ENCODE peak calls at places on chromosomes 13 and 19, in four cellular contexts. O is K562, Q is HepG2, W is GM12878. H is an unnamed sample.

GRCh38 chr19:35109395-35110112 is 6.1 kb upstream of the FXYD3 start:
- DNase-seq in O (no peak), Q (no peak), W (no peak), H (no peak)

GRCh38 chr13:50635504-50635903 is 208.0 kb downstream of the DLEU7 start:
- DNase-seq in O (no peak), W (peak), Q (no peak), H (no peak)

GRCh38 chr19:41928221-41928683 is at the start of gene ERFL:
- DNase-seq in O (peak), Q (no peak), W (no peak), H (no peak)

GRCh38 chr13:20190481-20191310 is 2.0 kb downstream of the GJB2 start:
- DNase-seq in O (no peak), W (no peak), Q (no peak), H (no peak)

GRCh38 chr13:47039106-47039505 is 142.3 kb upstream of the HTR2A start:
- DNase-seq in W (no peak), Q (no peak), O (no peak), H (no peak)

GRCh38 chr13:111667757-111668156 is 347.3 kb downstream of the TEX29 start:
- DNase-seq in W (no peak), O (no peak), Q (no peak), H (no peak)

GRCh38 chr13:44237276-44237767 is 136.3 kb upstream of the SERP2 start:
- DNase-seq in Q (no peak), W (peak), O (no peak), H (no peak)

GRCh38 chr13:73850104-73850898 is 283.9 kb downstream of the KLF12 start:
- DNase-seq in W (no peak), O (no peak), Q (no peak), H (no peak)

GRCh38 chr13:67383358-67383757 is 153.2 kb upstream of the PCDH9 start:
- DNase-seq in O (no peak), Q (peak), W (no peak), H (no peak)

GRCh38 chr19:12789098-12789903 is 2.0 kb upstream of the JUNB start:
- DNase-seq in Q (no peak), O (no peak), W (no peak), H (peak)

GRCh38 chr19:46173886-46174475 is 25.9 kb downstream of the IGFL2 start:
- DNase-seq in O (no peak), Q (no peak), W (no peak), H (no peak)

GRCh38 chr19:43526884-43527859 is at the start of gene ETHE1:
- DNase-seq in O (peak), Q (peak), W (no peak), H (peak)

GRCh38 chr13:106318941-106319411 is 216.5 kb downstream of the EFNB2 start:
- DNase-seq in W (no peak), O (no peak), Q (no peak), H (no peak)

GRCh38 chr19:50458396-50459066 is 17.8 kb upstream of the EMC10 start:
- DNase-seq in O (no peak), Q (no peak), W (no peak), H (no peak)

GRCh38 chr19:5775668-5776309 is 8.8 kb downstream of the PRR22 start:
- DNase-seq in O (no peak), W (no peak), Q (no peak), H (no peak)

GRCh38 chr19:4909172-4909896 is at the start of gene UHRF1:
- DNase-seq in O (peak), W (no peak), Q (peak), H (no peak)

GRCh38 chr19:40512473-40513344 is 45.9 kb downstream of the SPTBN4 start:
- DNase-seq in Q (no peak), O (no peak), W (no peak), H (peak)

GRCh38 chr13:71864981-71865857 is 1.8 kb downstream of the DACH1 start:
- DNase-seq in Q (no peak), W (no peak), O (no peak), H (peak)

GRCh38 chr19:10782795-10783194 is 53.2 kb downstream of the TMED1 start:
- DNase-seq in W (no peak), O (no peak), Q (no peak), H (no peak)

GRCh38 chr13:51932231-51932630 is 70.5 kb downstream of the CCDC70 start:
- DNase-seq in W (no peak), Q (no peak), O (no peak), H (no peak)

GRCh38 chr13:46731535-46731934 is 65.4 kb downstream of the ESD start:
- DNase-seq in O (no peak), W (no peak), Q (no peak), H (no peak)

GRCh38 chr19:49085868-49086232 is 599 bp downstream of the SNRNP70 start:
- DNase-seq in W (no peak), O (no peak), Q (no peak), H (no peak)

GRCh38 chr13:110274687-110275086 is 32.3 kb downstream of the COL4A1 start:
- DNase-seq in W (no peak), O (no peak), Q (no peak), H (no peak)

GRCh38 chr19:44767295-44768180 is 10.2 kb upstream of the CBLC start:
- DNase-seq in W (no peak), O (no peak), Q (no peak), H (no peak)

GRCh38 chr13:62327367-62327766 is 911.7 kb upstream of the PCDH20 start:
- DNase-seq in W (no peak), Q (no peak), O (no peak), H (no peak)

GRCh38 chr19:47651691-47652090 is 42.8 kb downstream of the BICRA start:
- DNase-seq in Q (no peak), W (no peak), O (no peak), H (no peak)

GRCh38 chr13:31749929-31750328 is 10.6 kb downstream of the RXFP2 start:
- DNase-seq in Q (no peak), O (no peak), W (no peak), H (no peak)

GRCh38 chr19:17488593-17489391 is 18.5 kb downstream of the SLC27A1 start:
- DNase-seq in W (no peak), Q (peak), O (peak), H (peak)

GRCh38 chr19:7917292-7918061 is 2.7 kb upstream of the SNAPC2 start:
- DNase-seq in W (no peak), O (no peak), Q (no peak), H (peak)
- TF ChIP-seq CREB1 in W (no peak), O (no peak), Q (no peak), H (no peak)

DNA sequence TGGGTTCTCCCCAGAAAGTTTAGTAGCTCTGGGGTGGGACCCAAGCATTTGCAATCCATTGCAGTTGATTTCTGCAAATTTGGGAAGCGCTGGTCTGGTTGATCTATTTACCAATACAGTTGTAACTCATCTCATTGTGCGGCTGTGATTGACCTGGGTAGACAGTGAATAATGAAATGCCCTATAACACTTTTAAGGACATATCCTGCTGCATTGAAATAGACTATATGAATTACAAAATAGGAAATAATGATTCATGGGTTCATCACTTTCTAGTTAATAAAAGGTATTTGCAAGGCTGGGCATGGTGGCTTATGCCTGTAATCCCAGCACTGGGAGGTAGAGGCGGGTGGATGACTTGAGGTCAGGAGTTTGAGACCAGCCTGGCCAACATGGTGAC is 59.0 kb upstream of the FARP1 start:
- DNase-seq in O (no peak), W (no peak), Q (no peak), H (no peak)
- TF ChIP-seq NR2C2 in O (no peak), W (no peak), Q (no peak), H (no peak)

DNA sequence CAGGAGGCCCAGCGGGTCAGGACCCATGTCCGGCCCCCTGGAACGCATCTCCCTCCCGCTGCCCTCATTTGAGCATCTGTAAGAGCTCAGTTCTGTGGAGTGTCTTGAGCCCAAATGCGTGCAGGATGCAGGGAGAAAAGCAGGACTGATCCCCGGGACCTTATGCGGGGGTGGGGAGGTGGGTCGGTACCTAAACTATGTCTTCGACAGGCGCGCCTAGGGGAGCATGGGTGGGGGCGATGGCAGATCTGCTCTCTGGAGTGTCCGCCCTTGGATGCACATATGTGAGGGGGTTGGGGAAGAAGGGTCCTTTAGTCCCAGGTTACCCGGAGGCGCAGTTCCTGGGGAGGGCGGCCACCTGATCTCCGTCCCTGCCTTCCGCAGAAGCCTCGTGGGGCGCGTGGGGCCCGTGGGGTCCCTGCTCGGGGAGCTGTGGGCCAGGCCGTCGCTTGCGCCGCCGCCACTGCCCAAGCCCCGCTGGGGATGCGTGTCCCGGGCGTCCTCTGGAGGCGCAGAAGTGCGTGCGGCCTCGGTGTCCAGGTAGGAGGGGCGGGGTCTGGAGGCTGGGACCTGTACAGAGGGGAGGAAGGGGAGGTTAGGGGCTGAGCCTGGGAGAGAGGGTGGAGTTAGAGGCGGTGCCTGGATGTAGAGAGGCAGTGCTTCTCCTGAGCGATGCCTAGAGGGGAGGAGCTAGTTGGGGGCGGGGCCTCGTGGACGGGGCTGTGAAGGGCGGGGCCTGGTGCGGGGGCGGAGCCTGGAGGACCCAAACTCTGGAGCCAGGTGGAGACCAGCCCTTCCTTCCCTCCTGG is 2.8 kb downstream of the CILP2 start:
- DNase-seq in W (no peak), O (peak), Q (no peak), H (peak)
- TF ChIP-seq ESRRA in W (no peak), O (no peak), Q (no peak), H (no peak)

GRCh38 chr13:113647351-113648217 is 10.4 kb downstream of the ATP4B start:
- DNase-seq in Q (no peak), O (no peak), W (no peak), H (peak)
- TF ChIP-seq CREB1 in Q (no peak), O (no peak), W (no peak), H (no peak)

DNA sequence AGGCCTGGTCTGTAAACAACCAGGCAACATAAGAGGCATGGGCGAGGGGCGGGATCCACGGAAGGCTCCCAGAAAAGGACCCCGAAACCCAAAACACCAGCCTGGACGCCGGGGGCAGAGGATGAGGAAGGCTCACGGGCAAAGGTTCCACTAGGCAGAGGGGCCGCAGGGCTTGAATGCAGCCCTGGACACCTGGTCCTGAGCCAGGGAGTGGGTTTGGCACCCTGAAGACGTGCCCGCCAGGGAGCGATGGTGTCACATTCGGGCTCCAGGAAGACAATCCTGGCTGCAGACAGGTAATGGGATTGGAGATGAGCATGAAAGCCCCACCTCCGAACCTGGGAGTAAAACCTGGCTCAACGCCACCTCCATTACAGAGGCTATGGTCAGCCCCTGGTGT is 31.8 kb downstream of the ZNF787 start:
- DNase-seq in Q (no peak), W (no peak), O (no peak), H (no peak)
- TF ChIP-seq NR2C2 in Q (no peak), W (no peak), O (no peak), H (no peak)

GRCh38 chr19:1129535-1129934 is 25.7 kb downstream of the GPX4 start:
- DNase-seq in O (no peak), Q (no peak), W (no peak), H (no peak)

GRCh38 chr19:1132625-1133383 is 29.0 kb downstream of the GPX4 start:
- DNase-seq in W (no peak), O (no peak), Q (no peak), H (no peak)

GRCh38 chr19:1131718-1132552 is 28.1 kb downstream of the GPX4 start:
- DNase-seq in O (peak), Q (no peak), W (peak), H (peak)

GRCh38 chr19:1133471-1133929 is 29.7 kb downstream of the GPX4 start:
- DNase-seq in W (peak), O (peak), Q (no peak), H (peak)

GRCh38 chr19:1130801-1131717 is 27.3 kb downstream of the GPX4 start:
- DNase-seq in W (no peak), Q (no peak), O (no peak), H (no peak)
- TF ChIP-seq ESRRA in W (no peak), Q (no peak), O (no peak), H (no peak)

GRCh38 chr13:33262997-33263396 is 22.6 kb downstream of the STARD13 start:
- DNase-seq in W (no peak), O (no peak), Q (no peak), H (no peak)
- TF ChIP-seq CREB1 in W (no peak), O (no peak), Q (no peak), H (no peak)

GRCh38 chr19:3458595-3459284 is 21.6 kb downstream of the SMIM24 start:
- DNase-seq in O (peak), Q (no peak), W (no peak), H (no peak)
- TF ChIP-seq NR2C2 in O (no peak), Q (no peak), W (no peak), H (no peak)

DNA sequence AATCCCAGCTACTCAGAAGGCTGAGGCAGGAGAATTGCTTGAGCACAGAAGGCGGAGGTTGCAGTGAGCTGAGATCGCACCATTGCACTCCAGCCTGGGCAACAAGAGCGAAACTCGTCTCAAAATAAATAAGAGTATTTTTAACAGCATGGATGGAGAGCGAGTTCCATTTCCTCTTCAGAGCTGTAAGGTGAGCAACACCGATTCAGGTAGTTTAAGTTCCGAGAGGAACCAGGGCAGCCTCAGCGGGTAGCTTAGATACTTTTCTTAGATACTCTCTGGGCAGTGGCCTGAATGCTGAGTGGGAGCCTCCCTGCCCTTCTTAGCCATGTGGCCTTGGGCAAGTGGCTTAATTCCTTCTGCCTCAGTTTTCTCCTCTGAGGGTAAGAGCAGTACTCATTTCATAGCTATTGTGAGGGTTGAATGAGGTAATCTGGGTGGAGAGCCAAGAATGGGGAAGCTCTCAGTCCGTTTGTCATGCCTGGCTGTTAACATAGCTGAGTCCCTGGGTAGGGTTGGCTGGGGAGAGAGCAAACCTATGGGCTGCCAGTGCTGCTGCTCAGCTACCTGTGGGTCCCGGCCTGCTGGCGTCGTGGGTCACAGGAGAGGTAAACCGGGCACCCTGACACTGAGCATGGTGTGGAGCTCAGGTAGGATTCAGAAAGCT is 4.1 kb downstream of the ATP11A start:
- DNase-seq in O (no peak), W (no peak), Q (no peak), H (peak)
- TF ChIP-seq ESRRA in O (no peak), W (no peak), Q (no peak), H (no peak)